ENCODE peak calls at places on chromosomes 12 and 14, in four cellular contexts. Z is pancreas, A is GM23338, K is coronary artery. R is an unnamed sample.
A peak's percentile ranks its signal among the peaks of the same experiment; 100 is the strongest.

GRCh38 chr12:111756681-111757080 is 10.1 kb upstream of the ALDH2 start:
- DNase-seq in K (no peak), A (no peak), Z (no peak), R (no peak)

GRCh38 chr12:132614861-132615578 is 3.6 kb upstream of the P2RX2 start:
- DNase-seq in K (peak; percentile 82), A (peak; percentile 92), Z (peak; percentile 72), R (peak; percentile 65)

GRCh38 chr14:24965934-24966593 is 83.9 kb downstream of the STXBP6 start:
- DNase-seq in A (no peak), Z (peak; percentile 60), K (no peak), R (peak; percentile 62)

GRCh38 chr12:108838194-108839010 is 19.0 kb downstream of the SSH1 start:
- DNase-seq in Z (peak; percentile 66), A (peak; percentile 61), K (peak; percentile 97), R (peak; percentile 100)

GRCh38 chr14:70709726-70710382 is 68.1 kb downstream of the TTC9 start:
- DNase-seq in K (no peak), A (peak; percentile 56), Z (no peak), R (no peak)

GRCh38 chr12:117724545-117724944 is 244.2 kb downstream of the KSR2 start:
- DNase-seq in Z (no peak), A (no peak), K (no peak), R (no peak)

GRCh38 chr12:51441583-51441982 is 17.0 kb downstream of the SLC4A8 start:
- DNase-seq in Z (no peak), K (no peak), A (no peak), R (peak; percentile 32)

GRCh38 chr12:99253068-99253467 is 394.5 kb upstream of the GARIN6 start:
- DNase-seq in K (no peak), A (peak; percentile 17), Z (no peak), R (no peak)

GRCh38 chr14:70641548-70642312 is at the start of gene TTC9:
- DNase-seq in A (peak; percentile 75), K (no peak), Z (no peak), R (no peak)

GRCh38 chr12:10279937-10280336 is 27.7 kb upstream of the KLRD1 start:
- DNase-seq in A (no peak), Z (no peak), K (no peak), R (no peak)

GRCh38 chr12:4009979-4010704 is 136.9 kb upstream of the PARP11 start:
- DNase-seq in A (no peak), Z (no peak), K (no peak), R (no peak)

GRCh38 chr12:53427905-53428594 is 4.4 kb downstream of the AMHR2 start:
- DNase-seq in Z (no peak), A (no peak), K (no peak), R (no peak)

GRCh38 chr12:108696111-108696995 is 35.0 kb downstream of the CORO1C start:
- DNase-seq in Z (no peak), A (no peak), K (peak; percentile 77), R (peak; percentile 99)

GRCh38 chr14:51182166-51182565 is 57.9 kb upstream of the TMX1 start:
- DNase-seq in K (no peak), Z (no peak), A (no peak), R (no peak)

GRCh38 chr12:64814432-64814831 is 10.0 kb upstream of the TBC1D30 start:
- DNase-seq in A (no peak), K (no peak), Z (no peak), R (no peak)

GRCh38 chr12:119796292-119796691 is 80.8 kb downstream of the CIT start:
- DNase-seq in Z (no peak), K (no peak), A (no peak), R (no peak)

GRCh38 chr12:132554857-132555630 is 55.3 kb downstream of the LRCOL1 start:
- DNase-seq in K (no peak), A (peak; percentile 68), Z (no peak), R (no peak)

GRCh38 chr12:632102-632696 is 31.0 kb downstream of the NINJ2 start:
- DNase-seq in K (peak; percentile 77), Z (no peak), A (peak; percentile 76), R (peak; percentile 97)

GRCh38 chr14:35704793-35705493 is 104.2 kb downstream of the RALGAPA1 start:
- DNase-seq in A (no peak), Z (no peak), K (no peak), R (no peak)

GRCh38 chr12:130710001-130710732 is 5.9 kb downstream of the RIMBP2 start:
- DNase-seq in K (peak; percentile 36), A (no peak), Z (no peak), R (no peak)

GRCh38 chr12:127750076-127750840 is 516.7 kb upstream of the TMEM132C start:
- DNase-seq in K (no peak), Z (no peak), A (no peak), R (no peak)

DNA sequence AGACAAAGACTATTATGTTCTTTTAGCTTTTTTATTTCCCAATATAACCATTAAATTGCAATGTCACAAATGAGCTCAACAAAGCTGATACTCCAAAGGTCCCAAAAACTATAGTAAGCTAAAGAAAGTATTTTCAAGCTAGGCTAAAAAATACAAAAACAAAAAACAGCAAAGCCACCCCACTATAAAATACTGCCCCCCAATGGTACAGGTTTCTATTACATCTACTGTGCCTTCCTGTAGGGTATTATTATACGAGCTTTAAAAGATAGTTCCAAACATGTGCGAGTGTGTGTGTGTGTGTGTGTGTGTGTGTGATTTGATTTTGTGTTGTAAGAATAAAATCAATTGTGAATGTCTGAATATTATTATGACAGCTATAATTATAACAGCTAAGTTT is 1.1 kb downstream of the IFNG start:
- DNase-seq in K (no peak), Z (no peak), A (peak; percentile 78), R (no peak)
- TF ChIP-seq CTCF in K (no peak), Z (no peak), A (peak; percentile 85), R (peak; percentile 9)

DNA sequence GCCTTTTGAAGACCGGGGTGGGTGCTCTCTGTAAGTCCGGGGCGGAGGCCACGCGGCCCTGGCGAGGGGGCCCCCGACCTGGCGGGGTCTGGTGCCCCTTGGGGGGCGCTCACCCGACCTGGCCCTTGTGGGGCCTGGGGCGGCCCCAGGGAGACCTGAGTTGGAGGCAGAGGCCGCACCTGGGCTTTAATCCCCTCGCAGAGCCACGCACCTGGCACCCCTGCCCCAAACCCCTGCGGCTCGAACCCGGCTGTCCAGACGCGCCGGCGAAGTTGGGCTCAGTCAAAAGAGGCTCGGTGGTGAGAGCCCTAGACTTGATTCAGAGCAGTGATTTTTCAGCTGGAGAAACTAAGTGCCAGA is 267 bp downstream of the CFAP251 start:
- DNase-seq in K (no peak), A (peak; percentile 58), Z (no peak), R (no peak)
- H3K4me3 ChIP-seq in K (peak overlapping the region; percentile 76), A (peak overlapping the region; percentile 63), Z (peak overlapping the region; percentile 35), R (peak overlapping the region; percentile 44)

DNA sequence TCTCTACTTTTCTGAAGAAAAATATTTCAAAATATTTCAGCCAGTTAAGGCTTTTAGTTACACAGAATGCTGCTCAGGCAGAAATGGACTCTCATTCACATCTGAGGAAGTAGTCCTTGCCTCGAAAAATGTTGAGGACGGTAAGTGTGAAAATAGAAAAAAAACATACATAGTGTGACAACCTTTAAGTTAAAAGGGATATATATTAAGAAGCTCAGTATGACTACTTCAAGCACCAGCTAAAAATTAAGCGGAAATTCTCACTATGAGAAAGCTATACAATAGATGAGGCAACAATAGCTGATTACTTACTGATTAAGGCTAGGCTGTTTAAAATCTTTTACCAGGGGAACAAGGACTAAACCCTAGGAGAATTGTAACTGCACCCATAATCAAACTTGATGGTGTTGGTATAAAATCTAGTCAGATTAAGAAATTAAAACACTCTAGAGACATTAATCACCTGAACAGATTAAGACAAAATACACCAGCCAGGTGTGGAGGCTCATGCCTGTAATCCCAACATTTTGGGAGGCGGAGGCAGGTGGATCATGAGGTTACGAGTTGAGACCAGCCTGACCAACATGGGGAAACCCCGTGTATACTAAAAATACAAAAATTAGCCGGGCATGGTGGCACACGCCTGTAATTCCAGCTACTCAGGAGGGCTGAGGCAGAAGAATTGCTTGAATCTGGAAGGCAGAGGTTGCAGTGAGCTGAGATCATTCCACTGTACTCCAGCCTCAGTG is 53.9 kb downstream of the HNRNPC start:
- DNase-seq in K (no peak), Z (no peak), A (no peak), R (no peak)
- TF ChIP-seq CTCF in K (no peak), Z (no peak), A (no peak), R (no peak)

GRCh38 chr14:105412768-105413541 is 6.7 kb upstream of the MTA1 start:
- DNase-seq in Z (no peak), A (no peak), K (no peak), R (no peak)

GRCh38 chr14:105415481-105416428 is 3.9 kb upstream of the MTA1 start:
- DNase-seq in A (no peak), Z (no peak), K (no peak), R (no peak)

GRCh38 chr14:105416671-105417070 is 3.0 kb upstream of the MTA1 start:
- DNase-seq in Z (no peak), K (no peak), A (no peak), R (no peak)

GRCh38 chr14:105413542-105413886 is 6.1 kb upstream of the MTA1 start:
- DNase-seq in A (no peak), K (no peak), Z (no peak), R (no peak)

GRCh38 chr14:105414456-105415371 is 4.9 kb upstream of the MTA1 start:
- DNase-seq in Z (peak; percentile 35), A (peak; percentile 82), K (peak; percentile 83), R (peak; percentile 8)
- H3K4me3 ChIP-seq in Z (peak overlapping the region; percentile 34), A (peak overlapping the region; percentile 68), K (peak overlapping the region; percentile 78), R (peak overlapping the region; percentile 39)

DNA sequence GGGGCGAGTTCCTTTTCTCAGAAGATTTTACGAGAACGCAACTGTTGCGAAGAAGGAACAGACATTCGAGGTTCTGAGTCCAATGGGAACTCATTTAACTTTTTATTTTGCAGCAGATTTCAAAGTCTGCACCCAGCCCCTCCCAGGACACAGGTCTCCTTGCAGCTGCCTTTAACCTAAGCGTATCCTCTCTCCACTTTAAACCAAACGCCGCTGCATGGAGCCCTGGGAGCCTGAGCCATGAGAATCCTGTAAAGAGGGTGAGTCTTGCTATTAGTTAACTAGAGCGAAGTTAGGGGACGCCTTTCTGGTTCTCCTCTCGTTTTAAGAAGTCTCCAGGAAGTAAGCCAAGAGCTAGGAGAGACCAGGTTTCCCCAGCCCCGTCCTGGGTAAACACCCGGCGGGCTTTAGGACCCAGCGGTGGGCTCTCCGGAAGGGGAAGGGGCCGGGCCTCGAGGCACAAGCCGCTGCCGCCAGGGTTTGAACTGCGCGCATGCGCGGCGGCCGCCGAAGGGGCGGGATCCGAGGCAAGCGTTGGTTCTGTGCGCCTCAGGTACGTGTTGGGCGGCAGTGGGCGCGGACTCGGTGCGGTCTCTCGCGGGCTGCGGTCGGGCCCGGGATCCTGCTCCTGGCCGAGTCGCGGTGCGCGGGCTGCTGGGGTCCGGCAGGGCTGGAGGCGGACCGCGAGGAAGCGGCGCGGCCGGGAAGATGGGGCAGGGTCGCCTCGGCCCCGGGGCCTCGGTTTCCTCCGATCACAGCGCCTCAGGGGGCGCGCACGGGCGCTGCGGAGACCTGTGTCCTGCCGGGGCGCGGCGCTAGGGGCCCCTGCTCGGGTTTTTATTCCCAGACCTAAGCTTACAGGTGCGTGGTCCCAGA is at the start of gene TDP1:
- DNase-seq in K (peak; percentile 96), Z (peak; percentile 97), A (peak; percentile 98), R (peak; percentile 91)
- TF ChIP-seq CTCF in K (no peak), Z (no peak), A (no peak), R (no peak)

DNA sequence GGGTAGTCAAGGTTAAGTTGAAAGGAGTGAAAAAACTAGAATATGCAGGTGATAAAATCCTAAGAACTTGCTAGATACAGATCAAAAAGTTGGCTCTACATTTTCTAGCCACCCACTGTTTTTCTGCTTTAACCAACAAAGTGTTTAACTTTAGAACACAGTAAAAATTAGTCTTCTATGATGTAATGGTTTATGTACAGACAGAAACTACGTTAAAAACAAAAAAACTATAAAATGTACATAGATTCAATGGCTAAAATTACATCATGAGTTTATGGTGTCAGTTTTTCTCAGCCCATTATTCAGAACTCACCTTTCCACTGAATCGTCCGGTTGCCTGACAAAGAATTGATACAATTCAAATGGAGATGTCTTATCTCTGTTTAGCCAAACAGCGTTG is 2.1 kb downstream of the YARS2 start:
- DNase-seq in A (no peak), Z (no peak), K (no peak), R (no peak)
- H3K4me3 ChIP-seq in A (peak overlapping the region; percentile 65), Z (no peak overlapping the region), K (no peak overlapping the region), R (peak overlapping the region; percentile 76)

GRCh38 chr14:75476274-75476995 is 45.8 kb upstream of the BATF start:
- DNase-seq in K (no peak), A (peak; percentile 73), Z (no peak), R (no peak)
- TF ChIP-seq CTCF in K (no peak), A (no peak), Z (no peak), R (no peak)

R was measured in astrocyte of the cerebellum.